ENCODE peak calls at places on chromosomes 11 and 22, in four cellular contexts. Y is NCI-H82, O is COR-L47, L is NCI-H460. P is an unnamed sample.

GRCh38 chr22:35661377-35661937 is 13.2 kb downstream of the APOL6 start:
- DNase-seq in Y (no peak), O (no peak), L (no peak), P (no peak)

GRCh38 chr11:76889414-76889975 is 28.8 kb downstream of the ACER3 start:
- DNase-seq in Y (no peak), O (no peak), L (no peak), P (peak; percentile 9)

GRCh38 chr22:24845036-24845918 is 39.3 kb downstream of the SGSM1 start:
- DNase-seq in Y (no peak), O (no peak), L (no peak), P (peak; percentile 13)

GRCh38 chr22:48227341-48228018 is 1465.0 kb downstream of the TBC1D22A start:
- DNase-seq in Y (no peak), O (no peak), L (no peak), P (no peak)

GRCh38 chr11:72569966-72570892 is 104.0 kb downstream of the PDE2A start:
- DNase-seq in Y (no peak), O (no peak), L (peak; percentile 74), P (peak; percentile 73)

GRCh38 chr11:71963468-71963867 is 34.6 kb downstream of the RNF121 start:
- DNase-seq in Y (no peak), O (no peak), L (no peak), P (no peak)

GRCh38 chr22:50250249-50250554 is 863 bp downstream of the HDAC10 start:
- DNase-seq in Y (no peak), O (no peak), L (no peak), P (no peak)

GRCh38 chr11:6498121-6498520 is 1.0 kb downstream of the DNHD1 start:
- DNase-seq in Y (no peak), O (no peak), L (no peak), P (no peak)

GRCh38 chr22:38304526-38304925 is 12.7 kb downstream of the CSNK1E start:
- DNase-seq in Y (no peak), O (no peak), L (no peak), P (peak; percentile 23)

GRCh38 chr11:61341706-61342105 is 8.7 kb downstream of the TKFC start:
- DNase-seq in Y (no peak), O (no peak), L (no peak), P (no peak)

GRCh38 chr11:122938557-122938956 is 43.1 kb downstream of the BSX start:
- DNase-seq in Y (no peak), O (no peak), L (no peak), P (no peak)

GRCh38 chr11:74820763-74821162 is 72.1 kb downstream of the RNF169 start:
- DNase-seq in Y (no peak), O (no peak), L (no peak), P (no peak)

GRCh38 chr22:45228401-45228754 is 12.3 kb downstream of the KIAA0930 start:
- DNase-seq in Y (no peak), O (no peak), L (no peak), P (no peak)